ENCODE peak calls at places on chromosome 14, in nine cellular contexts. N, M, S, C, Q, Z, T, F and A are unnamed samples.
A peak's percentile ranks its signal among the peaks of the same experiment; 100 is the strongest.

GRCh38 chr14:99520571-99521081 is 39.4 kb downstream of the CCNK start:
- DNase-seq in N (no peak), M (no peak), Z (no peak), F (no peak), T (no peak), Q (no peak), C (no peak), S (no peak), A (no peak)

GRCh38 chr14:24310387-24310665 is 386 bp downstream of the LTB4R2 start:
- DNase-seq in N (no peak), F (no peak), S (no peak), Q (no peak), T (no peak), Z (no peak), M (no peak), C (no peak), A (no peak)

GRCh38 chr14:60485600-60486251 is at the start of gene C14orf39:
- DNase-seq in Q (no peak), N (peak; percentile 11), F (no peak), C (no peak), T (no peak), M (no peak), Z (peak; percentile 54), S (peak; percentile 34), A (no peak)

GRCh38 chr14:69587389-69587788 is 12.7 kb upstream of the CCDC177 start:
- DNase-seq in C (no peak), Q (no peak), F (no peak), S (no peak), N (no peak), T (no peak), Z (no peak), M (no peak), A (no peak)

GRCh38 chr14:95482967-95483842 is 33.2 kb downstream of the SYNE3 start:
- DNase-seq in Q (no peak), T (peak; percentile 88), C (no peak), N (peak; percentile 87), S (peak; percentile 88), F (no peak), M (no peak), Z (no peak), A (no peak)

GRCh38 chr14:95466506-95466905 is 49.9 kb downstream of the SYNE3 start:
- DNase-seq in Z (no peak), Q (no peak), T (no peak), M (no peak), S (no peak), F (no peak), C (no peak), N (no peak), A (no peak)

GRCh38 chr14:91067186-91067585 is 6.7 kb upstream of the RPS6KA5 start:
- DNase-seq in Q (no peak), T (no peak), S (no peak), Z (no peak), M (no peak), F (no peak), N (no peak), C (no peak), A (peak; percentile 22)

GRCh38 chr14:51697848-51698247 is 46.1 kb downstream of the FRMD6 start:
- DNase-seq in Z (no peak), Q (no peak), T (no peak), C (no peak), F (no peak), S (no peak), N (no peak), M (no peak), A (no peak)

GRCh38 chr14:84937449-84937848 is 592.5 kb upstream of the FLRT2 start:
- DNase-seq in Z (no peak), T (no peak), S (peak; percentile 1), N (no peak), Q (no peak), C (no peak), M (no peak), F (no peak), A (no peak)

GRCh38 chr14:74843653-74844052 is 32.3 kb downstream of the PROX2 start:
- DNase-seq in Z (no peak), T (no peak), Q (no peak), C (no peak), F (no peak), S (no peak), N (no peak), M (no peak), A (no peak)

GRCh38 chr14:102248121-102248520 is 56.8 kb downstream of the MOK start:
- DNase-seq in T (no peak), F (no peak), N (no peak), M (no peak), C (no peak), Z (no peak), Q (peak; percentile 81), S (no peak), A (no peak)

GRCh38 chr14:98926151-98926550 is 345.8 kb downstream of the BCL11B start:
- DNase-seq in F (peak; percentile 17), C (no peak), M (no peak), Z (no peak), T (no peak), Q (no peak), N (no peak), S (no peak), A (no peak)

GRCh38 chr14:38056270-38056669 is 151.4 kb upstream of the SSTR1 start:
- DNase-seq in Q (no peak), C (no peak), M (no peak), F (no peak), T (no peak), N (no peak), Z (no peak), S (no peak), A (peak; percentile 30)

GRCh38 chr14:31884776-31885379 is 192.2 kb upstream of the ARHGAP5 start:
- DNase-seq in N (no peak), S (peak; percentile 71), T (no peak), Z (no peak), F (no peak), Q (no peak), C (no peak), M (no peak), A (no peak)

GRCh38 chr14:64879635-64880381 is at the start of gene SPTB:
- DNase-seq in Q (peak; percentile 85), N (no peak), C (no peak), F (peak; percentile 53), S (no peak), T (no peak), M (peak; percentile 76), Z (peak; percentile 19), A (peak; percentile 24)

GRCh38 chr14:71049435-71050147 is 142.3 kb downstream of the PCNX1 start:
- DNase-seq in C (no peak), M (no peak), T (no peak), Z (no peak), Q (no peak), N (no peak), F (no peak), S (peak; percentile 75), A (no peak)

GRCh38 chr14:95432152-95433093 is 84.0 kb downstream of the SYNE3 start:
- DNase-seq in Z (peak; percentile 62), N (no peak), S (peak; percentile 37), F (no peak), M (peak; percentile 20), Q (peak; percentile 33), T (peak; percentile 24), C (peak; percentile 20), A (no peak)

GRCh38 chr14:102930753-102931579 is 8.5 kb downstream of the AMN start:
- DNase-seq in F (no peak), Q (no peak), M (peak; percentile 6), T (no peak), C (no peak), N (no peak), Z (no peak), S (peak; percentile 43), A (no peak)

GRCh38 chr14:100532154-100532915 is 54.9 kb downstream of the BEGAIN start:
- DNase-seq in F (no peak), S (no peak), Q (no peak), N (no peak), C (no peak), Z (no peak), M (no peak), T (no peak), A (no peak)

GRCh38 chr14:90439874-90440442 is 43.1 kb downstream of the CALM1 start:
- DNase-seq in C (no peak), N (no peak), T (no peak), Z (no peak), S (no peak), M (no peak), F (no peak), Q (peak; percentile 57), A (no peak)

GRCh38 chr14:65103150-65103760 is 938 bp upstream of the MAX start:
- DNase-seq in S (peak; percentile 24), N (no peak), F (peak; percentile 3), C (no peak), T (peak; percentile 63), Q (peak; percentile 71), Z (no peak), M (no peak), A (no peak)

GRCh38 chr14:70642313-70643235 is 858 bp downstream of the TTC9 start:
- DNase-seq in N (no peak), M (peak; percentile 18), S (no peak), C (no peak), Z (peak; percentile 26), T (no peak), F (peak; percentile 25), Q (peak; percentile 33), A (peak; percentile 19)

GRCh38 chr14:64645220-64645891 is 58.9 kb upstream of the PLEKHG3 start:
- DNase-seq in S (peak; percentile 71), C (no peak), M (no peak), N (peak; percentile 89), Q (peak; percentile 36), F (no peak), Z (no peak), T (peak; percentile 13), A (no peak)

GRCh38 chr14:100048786-100049185 is 16.4 kb upstream of the EVL start:
- DNase-seq in F (no peak), Q (no peak), S (no peak), C (no peak), T (no peak), Z (no peak), N (no peak), M (no peak), A (peak; percentile 53)

GRCh38 chr14:76761198-76761848 is at the start of gene VASH1:
- DNase-seq in C (peak; percentile 63), Z (peak; percentile 56), Q (peak; percentile 68), T (peak; percentile 66), S (peak; percentile 85), F (peak; percentile 21), N (peak; percentile 29), M (peak; percentile 66), A (peak; percentile 76)

GRCh38 chr14:92223027-92223426 is 99.9 kb upstream of the SLC24A4 start:
- DNase-seq in T (no peak), C (no peak), Z (no peak), M (no peak), F (no peak), N (no peak), Q (no peak), S (no peak), A (no peak)